ENCODE peak calls at places on chromosomes 16 and 17, in five cellular contexts. C, T, Y, J and F are unnamed samples.

GRCh38 chr17:78771758-78772382 is 10.2 kb downstream of the CYTH1 start:
- DNase-seq in C (no peak), T (no peak), Y (peak; percentile 7), J (peak; percentile 65), F (no peak)

GRCh38 chr17:60577147-60577925 is 22.7 kb upstream of the PPM1D start:
- DNase-seq in C (peak; percentile 25), T (peak; percentile 72), Y (peak; percentile 74), J (peak; percentile 67), F (peak; percentile 63)

GRCh38 chr16:14491831-14492529 is 138.1 kb downstream of the PARN start:
- DNase-seq in C (no peak), T (no peak), Y (no peak), J (peak; percentile 78), F (no peak)

GRCh38 chr17:37299257-37299985 is 76.4 kb upstream of the C17orf78 start:
- DNase-seq in C (no peak), T (no peak), Y (no peak), J (peak; percentile 66), F (no peak)

GRCh38 chr17:30580916-30581315 is 103.7 kb downstream of the GOSR1 start:
- DNase-seq in C (no peak), T (no peak), Y (no peak), J (no peak), F (no peak)

GRCh38 chr16:7055443-7055842 is 277.2 kb upstream of the RBFOX1 start:
- DNase-seq in C (no peak), T (no peak), Y (no peak), J (no peak), F (no peak)

GRCh38 chr16:1641261-1641660 is 29.1 kb downstream of the CRAMP1 start:
- DNase-seq in C (no peak), T (no peak), Y (no peak), J (no peak), F (no peak)

GRCh38 chr17:28188841-28189263 is 130.1 kb upstream of the TMEM97 start:
- DNase-seq in C (no peak), T (peak; percentile 78), Y (no peak), J (peak; percentile 33), F (no peak)

GRCh38 chr16:30893082-30893743 is 664 bp downstream of the BCL7C start:
- DNase-seq in C (no peak), T (no peak), Y (no peak), J (no peak), F (no peak)

GRCh38 chr17:69466905-69467630 is 52.6 kb downstream of the MAP2K6 start:
- DNase-seq in C (no peak), T (peak; percentile 62), Y (no peak), J (peak; percentile 92), F (no peak)

GRCh38 chr16:20380782-20381181 is 23.8 kb downstream of the PDILT start:
- DNase-seq in C (no peak), T (no peak), Y (no peak), J (no peak), F (no peak)

GRCh38 chr17:12365805-12366204 is 299.9 kb upstream of the MYOCD start:
- DNase-seq in C (peak; percentile 22), T (peak; percentile 72), Y (peak; percentile 93), J (no peak), F (no peak)

GRCh38 chr17:8732406-8733065 is 12.1 kb downstream of the CCDC42 start:
- DNase-seq in C (no peak), T (no peak), Y (no peak), J (no peak), F (no peak)

GRCh38 chr17:29607557-29608195 is 14.7 kb downstream of the ANKRD13B start:
- DNase-seq in C (no peak), T (no peak), Y (no peak), J (no peak), F (no peak)

GRCh38 chr16:57801856-57802634 is at the start of gene KIFC3:
- DNase-seq in C (peak; percentile 74), T (peak; percentile 72), Y (peak; percentile 92), J (peak; percentile 78), F (peak; percentile 92)

GRCh38 chr16:84739349-84740124 is 39.7 kb downstream of the USP10 start:
- DNase-seq in C (no peak), T (peak; percentile 97), Y (peak; percentile 81), J (no peak), F (no peak)

GRCh38 chr17:38844261-38844757 is 9.2 kb downstream of the RPL23 start:
- DNase-seq in C (peak; percentile 41), T (no peak), Y (no peak), J (no peak), F (no peak)

GRCh38 chr17:7848665-7849184 is 6.1 kb upstream of the TMEM88 start:
- DNase-seq in C (no peak), T (no peak), Y (no peak), J (no peak), F (no peak)

GRCh38 chr17:77644181-77644972 is 314.1 kb upstream of the TNRC6C start:
- DNase-seq in C (no peak), T (no peak), Y (no peak), J (no peak), F (no peak)

GRCh38 chr17:28524476-28525415 is 18.6 kb downstream of the FOXN1 start:
- DNase-seq in C (peak; percentile 61), T (peak; percentile 78), Y (no peak), J (no peak), F (no peak)

GRCh38 chr16:71303938-71304337 is 14.7 kb upstream of the CMTR2 start:
- DNase-seq in C (no peak), T (peak; percentile 4), Y (no peak), J (no peak), F (no peak)

GRCh38 chr16:31022574-31023251 is 10.6 kb upstream of the STX4 start:
- DNase-seq in C (no peak), T (no peak), Y (no peak), J (no peak), F (no peak)

GRCh38 chr17:67686246-67686645 is 31.5 kb upstream of the NOL11 start:
- DNase-seq in C (no peak), T (no peak), Y (no peak), J (no peak), F (no peak)

GRCh38 chr17:62064791-62065563 is at the start of gene MED13:
- DNase-seq in C (peak; percentile 71), T (peak; percentile 19), Y (peak; percentile 79), J (peak; percentile 60), F (peak; percentile 60)

GRCh38 chr17:35900280-35900679 is 20.1 kb upstream of the CCL5 start:
- DNase-seq in C (no peak), T (no peak), Y (no peak), J (no peak), F (no peak)

GRCh38 chr17:57990037-57990436 is 2.0 kb upstream of the VEZF1 start:
- DNase-seq in C (no peak), T (no peak), Y (no peak), J (no peak), F (no peak)

GRCh38 chr16:2970563-2970962 is 1.4 kb downstream of the PAQR4 start:
- DNase-seq in C (no peak), T (no peak), Y (no peak), J (no peak), F (no peak)

GRCh38 chr16:2971134-2971984 is 2.2 kb downstream of the PAQR4 start:
- DNase-seq in C (no peak), T (no peak), Y (no peak), J (no peak), F (no peak)

GRCh38 chr16:2973605-2974318 is 4.6 kb downstream of the PAQR4 start:
- DNase-seq in C (no peak), T (no peak), Y (no peak), J (no peak), F (no peak)

GRCh38 chr16:2973081-2973480 is 3.9 kb downstream of the PAQR4 start:
- DNase-seq in C (no peak), T (no peak), Y (no peak), J (no peak), F (no peak)

DNA sequence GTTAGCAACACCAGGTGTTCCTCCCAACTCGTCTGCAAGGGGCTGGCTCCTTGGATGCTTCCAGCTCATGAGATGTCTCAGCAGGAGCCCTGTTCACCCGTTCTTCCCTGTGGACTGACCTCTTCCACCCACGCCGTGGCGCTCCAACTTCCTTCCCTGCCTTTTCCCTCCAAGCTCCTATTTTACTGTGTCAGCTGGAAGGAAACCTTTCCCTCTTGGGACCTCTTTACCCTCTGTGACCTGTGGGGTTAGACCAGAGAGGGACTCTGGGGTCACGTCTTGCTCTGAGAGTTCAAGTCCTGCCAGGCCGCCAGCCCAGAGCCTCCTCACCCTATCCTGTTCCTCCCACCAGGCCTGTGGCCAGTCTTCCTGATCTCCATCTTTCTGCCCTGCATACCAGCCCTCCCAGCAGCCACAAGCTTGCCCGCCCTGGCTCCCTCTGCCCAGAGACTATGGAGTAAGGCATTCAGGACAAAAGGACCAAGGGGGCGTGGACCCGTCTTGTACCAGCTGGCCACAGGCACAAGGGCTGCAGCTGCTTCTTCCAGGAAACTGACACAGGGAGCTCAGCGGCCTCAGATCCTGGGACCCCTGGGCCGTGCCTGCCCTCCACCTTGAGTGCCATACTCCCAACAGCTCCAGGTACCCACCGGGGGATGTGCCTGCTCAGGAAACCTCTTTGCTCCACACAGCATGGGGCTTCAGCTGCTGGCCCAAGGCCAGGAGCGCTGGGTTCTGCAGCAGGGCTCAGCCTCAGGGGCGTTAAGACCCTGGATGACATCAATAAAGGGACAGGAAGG is 3.0 kb downstream of the PAQR4 start:
- DNase-seq in C (no peak), T (no peak), Y (no peak), J (no peak), F (no peak)
- TF ChIP-seq POLR2A in C (no peak), T (no peak), Y (no peak), J (no peak), F (no peak)

GRCh38 chr16:10419701-10420100 is 33.8 kb downstream of the ATF7IP2 start:
- DNase-seq in C (no peak), T (no peak), Y (no peak), J (no peak), F (no peak)
- H3K9me3 ChIP-seq in C (peaks cover 38% of the 10 kb centered on the region), T (peaks cover 6% of the 10 kb centered on the region), Y (no peaks in the 10 kb centered on the region), J (no peaks in the 10 kb centered on the region), F (no peaks in the 10 kb centered on the region)

GRCh38 chr17:2401426-2402221 is 764 bp upstream of the MNT start:
- DNase-seq in C (peak; percentile 100), T (peak; percentile 99), Y (peak; percentile 100), J (peak; percentile 100), F (peak; percentile 100)
- TF ChIP-seq POLR2A in C (peak; percentile 14), T (peak; percentile 72), Y (no peak), J (no peak), F (peak; percentile 60)

DNA sequence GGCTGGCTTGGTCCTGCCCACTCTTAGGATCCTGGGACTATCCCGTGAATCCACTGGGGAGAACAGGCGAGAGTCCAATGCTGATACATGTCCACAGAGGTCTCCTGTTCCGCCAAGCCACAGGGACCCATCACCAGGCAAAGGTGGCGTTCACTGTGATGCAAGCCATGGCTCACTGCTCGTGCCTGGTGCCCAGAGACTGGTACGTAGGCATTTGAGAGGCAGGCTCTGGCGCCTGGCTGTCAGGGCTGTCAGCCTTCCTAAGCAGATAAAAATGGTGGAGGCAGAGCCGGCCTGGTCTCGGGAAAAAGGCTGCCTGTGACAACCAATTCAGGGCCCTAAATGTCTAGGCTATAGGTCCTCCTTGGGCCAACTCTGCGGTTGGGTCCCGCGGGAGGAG is 2329.0 kb downstream of the TP53TG3F start:
- DNase-seq in C (no peak), T (no peak), Y (no peak), J (no peak), F (no peak)
- H3K9me3 ChIP-seq in C (peaks cover 16% of the 10 kb centered on the region), T (peaks cover 52% of the 10 kb centered on the region), Y (no peaks in the 10 kb centered on the region), J (peaks cover 9% of the 10 kb centered on the region), F (no peaks in the 10 kb centered on the region)